ENCODE peak calls at places on chromosomes 12 and 14, in eight cellular contexts. E is heart left ventricle; H is NCI-H1930; Y is fibroblast of gingiva; F is CD8-positive, alpha-beta T cell; B is keratinocyte; K is H4; Q is astrocyte of the cerebellum. A is an unnamed sample.

GRCh38 chr14:96986701-96987474 is 189.7 kb downstream of the VRK1 start:
- DNase-seq in K (no peak), B (no peak), E (no peak), H (no peak), Y (no peak), F (peak), Q (no peak), A (no peak)

GRCh38 chr12:83318386-83318971 is 631.8 kb downstream of the TMTC2 start:
- DNase-seq in Q (peak), H (no peak), B (no peak), E (no peak), Y (no peak), K (peak), F (no peak), A (no peak)

GRCh38 chr12:4293299-4293941 is 19.9 kb downstream of the CCND2 start:
- DNase-seq in H (no peak), E (no peak), Q (no peak), B (no peak), Y (no peak), K (no peak), F (no peak), A (no peak)

GRCh38 chr14:103416916-103417315 is 31.7 kb downstream of the MARK3 start:
- DNase-seq in F (no peak), B (no peak), Q (no peak), E (no peak), Y (no peak), K (no peak), H (no peak), A (no peak)

GRCh38 chr12:88889326-88890110 is 309.2 kb upstream of the KITLG start:
- DNase-seq in K (no peak), B (no peak), H (no peak), Q (peak), E (no peak), F (no peak), Y (peak), A (no peak)

GRCh38 chr14:78848234-78848820 is 678.2 kb downstream of the NRXN3 start:
- DNase-seq in K (peak), B (no peak), F (no peak), Q (peak), E (peak), Y (peak), H (peak), A (no peak)

GRCh38 chr14:68974759-68975347 is 4.2 kb downstream of the ACTN1 start:
- DNase-seq in Q (no peak), E (no peak), B (no peak), K (no peak), F (no peak), Y (no peak), H (no peak), A (no peak)

GRCh38 chr12:46657416-46658411 is 168.1 kb downstream of the SLC38A4 start:
- DNase-seq in F (no peak), H (no peak), Q (no peak), Y (peak), B (no peak), E (no peak), K (no peak), A (no peak)

GRCh38 chr12:43914391-43914790 is 78.5 kb downstream of the TMEM117 start:
- DNase-seq in E (no peak), Y (no peak), H (no peak), B (no peak), Q (no peak), F (no peak), K (no peak), A (no peak)

GRCh38 chr12:94260717-94261116 is 112.3 kb downstream of the PLXNC1 start:
- DNase-seq in Y (no peak), B (no peak), Q (no peak), K (no peak), F (no peak), H (no peak), E (no peak), A (no peak)

GRCh38 chr12:109273354-109273753 is 35.7 kb downstream of the FOXN4 start:
- DNase-seq in Y (no peak), H (no peak), Q (no peak), B (no peak), F (no peak), E (no peak), K (no peak), A (no peak)

A was measured in HFF-Myc.